ENCODE peak calls at places on chromosomes 7 and 10, in six cellular contexts. S is H1, C is HCT116, T is transverse colon, N is breast epithelium, M is Panc1. Q is an unnamed sample.

GRCh38 chr7:30459591-30460245 is 18.9 kb downstream of the NOD1 start:
- DNase-seq in S (no peak), C (no peak), T (peak; percentile 74), N (no peak), M (no peak), Q (no peak)

GRCh38 chr10:102420443-102420809 is 210 bp upstream of the FBXL15 start:
- DNase-seq in S (no peak), C (no peak), T (peak; percentile 92), N (no peak), M (no peak), Q (no peak)

GRCh38 chr7:22549051-22549450 is 49.1 kb upstream of the STEAP1B start:
- DNase-seq in S (no peak), C (no peak), T (no peak), N (no peak), M (no peak), Q (no peak)

GRCh38 chr7:133070562-133070961 is 11.3 kb downstream of the CHCHD3 start:
- DNase-seq in S (no peak), C (no peak), T (no peak), N (no peak), M (no peak), Q (no peak)

GRCh38 chr7:127322351-127322750 is 69.6 kb upstream of the GRM8 start:
- DNase-seq in S (no peak), C (no peak), T (no peak), N (no peak), M (no peak), Q (no peak)

GRCh38 chr7:157016024-157016351 is 5.5 kb upstream of the MNX1 start:
- DNase-seq in S (no peak), C (no peak), T (no peak), N (no peak), M (no peak), Q (no peak)

GRCh38 chr10:36256905-36257304 is 614.8 kb upstream of the FZD8 start:
- DNase-seq in S (no peak), C (no peak), T (no peak), N (no peak), M (no peak), Q (no peak)

GRCh38 chr7:101237206-101238067 is at the start of gene CLDN15:
- DNase-seq in S (no peak), C (no peak), T (peak; percentile 85), N (no peak), M (no peak), Q (no peak)

GRCh38 chr10:97718659-97719142 is 5.2 kb downstream of the MARVELD1 start:
- DNase-seq in S (no peak), C (peak; percentile 75), T (peak; percentile 94), N (peak; percentile 88), M (no peak), Q (no peak)
- TF ChIP-seq POLR2AphosphoS5 in S (no peak), C (peak; percentile 71), T (peak; percentile 88), N (peak; percentile 57), M (no peak), Q (no peak)

DNA sequence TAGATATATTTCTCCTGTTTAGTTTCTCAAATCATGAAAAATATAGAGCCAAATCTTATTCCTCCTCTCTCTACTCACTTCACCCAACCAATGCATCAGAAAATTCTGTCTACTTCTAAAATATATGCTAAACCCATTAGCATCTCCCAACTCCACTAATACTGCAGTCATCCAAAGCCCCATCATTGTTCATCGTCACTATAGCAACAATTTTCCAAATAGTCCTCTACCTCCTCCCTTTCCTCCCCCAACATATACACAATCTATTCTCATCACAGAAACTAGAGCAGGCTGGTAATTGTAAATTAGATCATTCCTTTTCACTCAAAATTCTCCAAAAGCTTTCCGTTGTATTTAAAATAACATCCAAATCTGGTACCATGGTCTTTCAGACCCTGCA is 38.4 kb upstream of the C10orf120 start:
- DNase-seq in S (no peak), C (no peak), T (no peak), N (no peak), M (no peak), Q (no peak)
- TF ChIP-seq POLR2AphosphoS5 in S (no peak), C (no peak), T (no peak), N (no peak), M (no peak), Q (no peak)

DNA sequence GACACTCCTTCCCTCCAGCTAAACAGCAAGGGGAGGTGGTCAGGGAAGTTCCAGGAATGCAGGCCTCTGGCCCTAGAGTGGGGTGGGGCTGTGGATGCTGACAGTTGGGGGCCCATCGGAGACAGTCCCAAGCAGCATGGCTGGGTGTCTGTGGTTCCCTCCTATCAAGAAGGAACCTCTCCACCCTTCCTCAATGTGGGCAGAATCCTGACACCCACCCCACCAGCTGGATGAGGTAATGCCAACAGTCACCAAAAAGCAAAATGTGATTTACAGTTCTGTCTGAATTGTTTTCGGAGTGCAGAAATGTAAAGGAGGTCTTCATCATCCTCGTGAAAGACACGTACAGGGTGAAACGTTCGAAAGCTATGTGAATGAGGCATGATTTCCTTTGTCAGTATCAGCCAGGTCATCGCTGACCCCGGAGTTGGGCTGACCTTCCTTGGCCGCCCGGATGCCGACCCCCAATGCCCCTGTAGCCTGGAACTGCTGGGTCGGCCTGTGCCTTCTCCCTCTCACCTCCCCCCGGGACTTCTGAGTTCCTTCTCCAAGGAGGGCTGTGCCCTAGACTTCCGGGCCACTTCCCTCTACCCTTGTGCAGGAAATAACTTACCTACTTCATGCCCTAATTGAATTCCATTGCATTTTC is 24.4 kb downstream of the FOXK1 start:
- DNase-seq in S (no peak), C (no peak), T (no peak), N (no peak), M (no peak), Q (no peak)
- TF ChIP-seq POLR2AphosphoS5 in S (no peak), C (no peak), T (no peak), N (no peak), M (no peak), Q (no peak)

GRCh38 chr7:95434501-95435421 is at the start of gene PON2:
- DNase-seq in S (peak; percentile 53), C (peak; percentile 57), T (peak; percentile 88), N (peak; percentile 78), M (peak; percentile 61), Q (peak; percentile 57)
- TF ChIP-seq POLR2AphosphoS5 in S (peak; percentile 93), C (peak; percentile 85), T (peak; percentile 84), N (peak; percentile 50), M (peak; percentile 92), Q (no peak)

DNA sequence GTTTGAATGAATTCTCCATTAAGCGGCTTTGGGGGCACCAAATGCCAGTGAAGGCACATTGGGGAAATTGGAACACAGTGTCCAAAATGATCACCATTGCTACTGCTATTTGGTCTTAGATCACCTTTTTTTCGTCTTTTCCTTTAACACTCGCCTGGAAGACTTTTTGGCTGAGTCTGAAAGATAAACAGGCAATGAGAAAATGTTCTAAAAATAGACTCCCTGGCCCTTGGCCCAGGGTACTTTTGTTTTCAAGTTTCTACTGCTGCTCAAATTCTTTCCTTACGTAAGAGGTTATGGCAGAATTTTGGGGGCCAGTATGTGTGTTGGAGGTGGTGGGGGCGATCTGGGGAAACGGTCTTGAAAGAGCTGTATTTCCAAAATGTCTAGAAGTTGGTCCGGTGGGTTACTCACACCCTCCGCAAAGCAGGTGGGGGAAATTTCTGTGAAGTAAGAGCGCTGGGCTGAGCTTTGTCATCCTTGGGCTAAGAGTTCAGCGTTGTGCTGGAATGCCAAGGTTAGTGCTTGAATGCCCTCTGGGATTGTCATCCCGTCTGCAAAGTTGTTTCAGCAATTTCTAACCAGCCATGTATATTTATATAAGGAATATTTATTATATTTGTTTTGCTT is 1.3 kb upstream of the ITPRIP start:
- DNase-seq in S (no peak), C (no peak), T (peak; percentile 43), N (no peak), M (no peak), Q (no peak)
- TF ChIP-seq POLR2AphosphoS5 in S (no peak), C (no peak), T (no peak), N (no peak), M (no peak), Q (no peak)

GRCh38 chr7:73984481-73985205 is 43.3 kb upstream of the ELN start:
- DNase-seq in S (no peak), C (no peak), T (no peak), N (no peak), M (no peak), Q (no peak)

GRCh38 chr7:73985737-73986141 is 42.2 kb upstream of the ELN start:
- DNase-seq in S (no peak), C (no peak), T (no peak), N (no peak), M (no peak), Q (no peak)

GRCh38 chr7:73986158-73986631 is 41.8 kb upstream of the ELN start:
- DNase-seq in S (no peak), C (no peak), T (peak; percentile 51), N (no peak), M (no peak), Q (no peak)

GRCh38 chr7:73980206-73980605 is 47.8 kb upstream of the ELN start:
- DNase-seq in S (no peak), C (no peak), T (peak; percentile 5), N (no peak), M (no peak), Q (no peak)

DNA sequence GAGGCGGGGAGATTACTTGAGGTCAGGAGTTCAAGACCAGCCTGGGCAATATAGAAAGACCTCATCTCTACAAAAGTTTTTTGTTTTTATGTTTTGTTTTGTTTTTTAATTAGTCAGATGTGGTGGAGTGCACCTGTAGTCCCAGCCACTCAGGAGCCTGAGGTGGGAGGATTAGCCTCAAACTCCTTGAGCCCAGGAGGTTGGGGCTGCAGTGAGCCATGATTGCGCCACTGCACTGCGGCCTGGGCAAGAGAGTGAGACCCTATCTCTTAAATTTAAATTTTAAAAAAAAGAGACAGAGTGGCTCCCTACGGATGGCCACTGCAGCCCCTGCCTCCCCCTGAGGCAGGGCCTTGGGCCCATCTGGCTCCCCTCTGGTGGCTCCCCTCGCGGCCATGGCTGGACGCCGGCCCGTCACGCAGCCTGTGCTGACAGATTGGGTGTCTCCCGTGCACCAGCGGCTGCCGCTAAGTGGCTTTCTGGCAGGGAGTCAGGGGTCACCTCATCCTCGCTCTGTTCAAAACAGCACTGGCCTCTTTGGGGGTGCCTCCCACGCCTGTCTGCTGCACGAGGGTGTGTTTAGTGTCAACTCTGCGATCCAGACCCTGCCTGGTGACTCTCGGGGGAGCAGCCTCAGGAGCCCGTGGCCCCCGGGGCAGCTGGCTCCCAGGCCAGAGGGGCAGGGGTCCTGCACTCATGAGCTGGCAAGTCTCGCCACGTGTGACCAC is 44.4 kb upstream of the ELN start:
- DNase-seq in S (no peak), C (no peak), T (no peak), N (no peak), M (no peak), Q (no peak)
- TF ChIP-seq POLR2AphosphoS5 in S (no peak), C (no peak), T (no peak), N (no peak), M (no peak), Q (no peak)

GRCh38 chr10:3702056-3702546 is 82.9 kb downstream of the KLF6 start:
- DNase-seq in S (no peak), C (no peak), T (no peak), N (no peak), M (no peak), Q (no peak)
- TF ChIP-seq POLR2AphosphoS5 in S (no peak), C (no peak), T (no peak), N (no peak), M (no peak), Q (no peak)

GRCh38 chr7:102830206-102830605 is 81.4 kb downstream of the FAM185A start:
- DNase-seq in S (no peak), C (no peak), T (no peak), N (no peak), M (no peak), Q (no peak)
- TF ChIP-seq POLR2AphosphoS5 in S (no peak), C (no peak), T (no peak), N (no peak), M (no peak), Q (no peak)

Q was measured in GM12891.